ENCODE peak calls at places on chromosomes 4 and X, in eight cellular contexts. X is lower leg skin, V is spleen, Y is left ventricle myocardium inferior, L is fibroblast of the aortic adventitia, F is breast epithelium, Q is GM12878, H is upper lobe of right lung. S is an unnamed sample.

GRCh38 chr4:121706595-121707021 is 9.8 kb upstream of the ANXA5 start:
- DNase-seq in H (no peak), L (peak), Y (no peak), V (no peak), X (no peak), F (no peak), Q (no peak), S (peak)

GRCh38 chrX:39296472-39296871 is 495.2 kb downstream of the MID1IP1 start:
- DNase-seq in F (no peak), V (no peak), Q (peak), X (no peak), L (no peak), H (no peak), Y (no peak), S (no peak)

GRCh38 chrX:8955521-8955920 is 78.4 kb downstream of the FAM9B start:
- DNase-seq in H (no peak), X (no peak), Y (no peak), V (no peak), Q (no peak), F (no peak), L (no peak), S (peak)

GRCh38 chrX:131830400-131831184 is 192.5 kb upstream of the STK26 start:
- DNase-seq in L (peak), Y (peak), X (peak), F (no peak), H (no peak), Q (peak), V (peak), S (peak)

GRCh38 chr4:103197765-103198110 is 405 bp downstream of the CENPE start:
- DNase-seq in F (no peak), H (no peak), Q (no peak), Y (no peak), L (no peak), V (no peak), X (no peak), S (no peak)

GRCh38 chrX:1264556-1264955 is 4.1 kb upstream of the CSF2RA start:
- DNase-seq in H (no peak), L (no peak), X (no peak), Y (no peak), V (peak), Q (no peak), F (no peak), S (no peak)

GRCh38 chr4:169615467-169616106 is 3.2 kb upstream of the NEK1 start:
- DNase-seq in V (no peak), Y (no peak), X (no peak), H (no peak), L (no peak), F (no peak), Q (no peak), S (peak)

GRCh38 chrX:150239946-150240642 is 123.0 kb upstream of the MAMLD1 start:
- DNase-seq in L (no peak), Y (no peak), V (no peak), H (no peak), Q (no peak), X (no peak), F (no peak), S (no peak)

GRCh38 chrX:24231169-24231568 is 81.6 kb downstream of the ZFX start:
- DNase-seq in F (no peak), Y (no peak), V (no peak), H (no peak), L (peak), Q (no peak), X (no peak), S (peak)

GRCh38 chr4:185801471-185801870 is 10.5 kb downstream of the SORBS2 start:
- DNase-seq in X (no peak), V (no peak), L (no peak), Y (no peak), Q (no peak), F (no peak), H (no peak), S (no peak)

GRCh38 chr4:186192068-186192751 is 843 bp downstream of the CYP4V2 start:
- DNase-seq in H (no peak), V (no peak), X (peak), Q (no peak), L (peak), F (no peak), Y (peak), S (peak)

GRCh38 chrX:101347859-101348451 is 587 bp downstream of the TIMM8A start:
- DNase-seq in H (no peak), Q (no peak), F (no peak), Y (no peak), V (no peak), X (no peak), L (peak), S (peak)

GRCh38 chrX:40827331-40827730 is 92.0 kb upstream of the MED14 start:
- DNase-seq in H (no peak), L (no peak), V (no peak), Q (no peak), F (no peak), X (no peak), Y (no peak), S (no peak)

GRCh38 chr4:138049350-138049749 is 192.8 kb downstream of the SLC7A11 start:
- DNase-seq in Y (no peak), F (no peak), Q (no peak), L (no peak), H (no peak), V (no peak), X (no peak), S (no peak)

GRCh38 chr4:177964061-177964460 is 521.8 kb upstream of the AGA start:
- DNase-seq in H (no peak), F (no peak), Y (no peak), L (no peak), X (no peak), Q (no peak), V (no peak), S (no peak)

GRCh38 chr4:8558080-8558960 is 21.9 kb upstream of the GPR78 start:
- DNase-seq in F (no peak), H (peak), Y (no peak), Q (no peak), X (no peak), L (no peak), V (peak), S (peak)

DNA sequence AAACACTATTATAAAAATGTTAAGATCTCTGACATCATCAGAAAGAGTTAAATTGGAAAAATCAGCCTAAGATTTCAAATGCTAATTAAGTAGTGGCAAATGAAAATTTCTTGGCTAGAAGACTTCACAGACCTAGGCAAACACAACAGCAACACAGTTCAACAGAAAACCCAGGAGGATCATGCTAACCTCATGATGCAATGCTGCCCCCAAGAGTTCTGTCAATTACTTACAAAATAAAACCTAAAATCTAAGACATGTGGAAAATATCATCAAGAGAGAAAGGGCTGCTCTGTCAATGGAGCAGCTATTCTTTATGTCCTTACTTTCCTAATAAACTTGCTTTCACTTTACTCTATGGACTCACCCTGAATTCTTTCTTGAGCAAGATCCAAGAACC is 21.0 kb downstream of the S100G start:
- DNase-seq in H (no peak), Q (no peak), V (no peak), F (no peak), L (peak), X (no peak), Y (no peak), S (peak)
- TF ChIP-seq CTCF in H (peak), Q (peak), V (peak), F (no peak), L (peak), X (no peak), Y (peak), S (peak)

GRCh38 chrX:37685452-37686347 is at the start of gene XK:
- DNase-seq in L (peak), V (peak), H (peak), X (no peak), Q (no peak), F (peak), Y (peak), S (no peak)
- H3K4me3 ChIP-seq in L (peak), V (peak), H (peak), X (peak), Q (peak), F (peak), Y (peak), S (peak)

DNA sequence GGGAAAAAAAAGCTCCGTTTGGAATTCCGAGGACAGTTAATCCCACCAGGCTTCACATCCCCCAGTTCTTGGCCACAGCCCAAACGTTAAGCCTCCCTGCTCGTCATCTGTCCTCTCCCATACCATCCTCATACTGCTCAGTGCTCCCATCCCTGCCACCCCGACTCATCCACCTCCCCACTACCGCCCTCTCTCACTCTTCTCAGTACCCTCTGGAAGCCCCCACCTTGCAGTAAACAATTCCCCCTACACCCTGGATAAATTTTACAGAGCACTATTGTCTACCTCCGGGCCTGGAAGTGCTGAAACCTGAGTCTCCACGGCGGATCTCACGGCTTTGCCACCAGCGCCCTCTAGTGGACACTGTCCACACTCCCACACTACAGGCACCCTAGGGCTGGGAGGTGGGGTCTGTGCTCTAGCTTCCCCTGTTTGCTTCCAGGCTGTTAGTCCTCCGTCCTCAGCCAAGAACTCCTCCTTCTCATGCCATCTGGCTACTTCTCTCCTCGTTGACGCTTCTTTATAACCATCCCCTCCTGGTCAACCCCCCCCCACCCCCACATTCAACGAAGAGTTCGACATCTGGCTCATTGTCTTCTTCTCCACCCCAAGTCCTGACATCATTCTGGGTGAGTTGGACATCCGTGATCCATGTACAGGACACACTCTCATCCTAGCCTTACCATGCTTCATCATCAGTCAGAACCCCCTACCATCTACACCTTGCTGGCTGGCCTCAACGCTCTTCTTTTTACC is 54.5 kb downstream of the RTL9 start:
- DNase-seq in F (peak), H (peak), X (peak), Q (no peak), V (peak), Y (peak), L (peak), S (no peak)
- TF ChIP-seq CTCF in F (peak), H (peak), X (no peak), Q (peak), V (peak), Y (peak), L (peak), S (peak)

DNA sequence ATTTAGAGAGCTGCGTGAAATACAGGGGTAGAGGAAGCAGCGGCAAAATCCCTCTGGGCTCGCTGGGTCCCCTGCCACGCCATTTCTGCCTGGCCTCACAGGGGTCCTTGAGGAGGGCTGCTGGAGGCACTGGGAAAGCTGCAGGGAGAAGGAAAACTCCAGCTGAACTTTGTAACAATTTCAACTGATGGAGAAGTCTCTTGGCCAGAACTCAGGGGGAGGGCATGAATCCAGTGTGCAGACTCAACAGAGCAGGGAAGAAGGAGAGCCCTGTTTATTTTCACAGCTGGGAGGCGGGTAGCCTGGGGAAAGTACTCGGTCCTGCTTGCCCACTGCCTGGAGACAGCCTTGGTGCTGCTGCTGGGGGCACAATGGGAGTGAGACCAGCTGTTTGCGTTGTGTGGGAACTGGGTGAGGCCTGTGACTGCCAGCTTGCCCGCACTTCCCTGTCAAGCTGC is 93.2 kb upstream of the MAPK10 start:
- DNase-seq in X (no peak), L (peak), H (no peak), Y (peak), V (no peak), F (no peak), Q (no peak), S (no peak)
- H3K4me3 ChIP-seq in X (no peak), L (peak), H (peak), Y (peak), V (peak), F (peak), Q (no peak), S (no peak)

GRCh38 chr4:139892973-139893736 is 227.5 kb downstream of the MGST2 start:
- DNase-seq in F (no peak), L (peak), Y (no peak), H (no peak), X (no peak), V (no peak), Q (no peak), S (no peak)

GRCh38 chr4:139889901-139890300 is 224.3 kb downstream of the MGST2 start:
- DNase-seq in V (no peak), H (no peak), X (no peak), F (no peak), Q (no peak), Y (no peak), L (no peak), S (no peak)

GRCh38 chr4:139887962-139888735 is 222.5 kb downstream of the MGST2 start:
- DNase-seq in Y (no peak), L (no peak), X (peak), V (no peak), H (peak), Q (peak), F (no peak), S (no peak)

GRCh38 chr4:139889194-139889762 is 223.7 kb downstream of the MGST2 start:
- DNase-seq in F (no peak), L (no peak), H (no peak), X (no peak), Y (no peak), V (no peak), Q (no peak), S (no peak)

DNA sequence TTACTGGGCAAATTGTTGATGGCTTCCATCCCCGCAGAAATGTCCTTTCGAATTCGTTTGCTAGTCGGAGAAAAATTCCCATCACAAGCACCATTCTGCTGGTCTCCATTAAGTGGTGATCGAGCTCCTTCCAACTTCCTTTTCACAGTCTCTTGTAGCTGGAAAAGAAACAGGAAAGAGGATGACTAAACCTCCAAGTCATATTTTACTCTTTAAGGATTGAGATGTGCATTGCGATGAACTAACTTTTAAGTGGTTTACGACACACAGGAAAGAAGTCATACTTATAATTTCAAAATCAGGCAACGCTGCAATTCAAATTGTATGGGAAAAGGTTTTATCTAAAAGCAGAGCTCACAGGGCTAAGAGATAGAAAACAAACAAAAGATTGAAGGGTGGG is 225.2 kb downstream of the MGST2 start:
- DNase-seq in F (no peak), H (no peak), L (peak), X (no peak), Y (no peak), Q (no peak), V (no peak), S (peak)
- TF ChIP-seq CTCF in F (no peak), H (no peak), L (peak), X (no peak), Y (no peak), Q (no peak), V (no peak), S (peak)

GRCh38 chrX:38189431-38190128 is 31.1 kb downstream of the SRPX start:
- DNase-seq in Y (no peak), Q (no peak), L (no peak), V (no peak), H (no peak), X (no peak), F (no peak), S (no peak)
- H3K4me3 ChIP-seq in Y (no peak), Q (no peak), L (no peak), V (no peak), H (no peak), X (no peak), F (no peak), S (no peak)

GRCh38 chr4:16092682-16093319 is 9.0 kb upstream of the PROM1 start:
- DNase-seq in V (no peak), Y (no peak), H (no peak), X (no peak), L (no peak), Q (no peak), F (no peak), S (no peak)
- TF ChIP-seq CTCF in V (no peak), Y (no peak), H (no peak), X (no peak), L (no peak), Q (no peak), F (no peak), S (no peak)

S was measured in AG10803.